ENCODE peak calls at places on chromosomes 11 and 22, in eight cellular contexts. I is K562, M is GM12878, S is endothelial cell of umbilical vein, C is GM23338, R is HepG2, U is HCT116, O is H1. J is an unnamed sample.

GRCh38 chr11:44658451-44658850 is 68.3 kb upstream of the TSPAN18 start:
- DNase-seq in O (no peak), S (peak), C (peak), U (no peak), I (peak), M (no peak), R (no peak), J (no peak)

GRCh38 chr22:20079745-20080444 is at the start of gene DGCR8:
- DNase-seq in O (peak), U (peak), R (peak), C (peak), M (peak), S (peak), I (peak), J (peak)

GRCh38 chr11:61150656-61151544 is 10.3 kb downstream of the VPS37C start:
- DNase-seq in S (no peak), U (no peak), I (no peak), O (no peak), C (peak), M (no peak), R (no peak), J (no peak)

GRCh38 chr22:27238935-27239510 is 562.5 kb downstream of the MN1 start:
- DNase-seq in C (no peak), U (no peak), R (no peak), M (no peak), O (no peak), I (peak), S (peak), J (no peak)

GRCh38 chr11:113189909-113190667 is 124.3 kb upstream of the TTC12 start:
- DNase-seq in U (no peak), O (no peak), R (no peak), S (no peak), C (no peak), M (no peak), I (peak), J (no peak)

GRCh38 chr11:27592111-27592780 is 85.7 kb upstream of the LIN7C start:
- DNase-seq in M (no peak), S (no peak), R (no peak), C (no peak), O (no peak), I (no peak), U (no peak), J (no peak)

GRCh38 chr22:42091446-42091764 is 833 bp upstream of the NDUFA6 start:
- DNase-seq in O (no peak), I (no peak), S (no peak), C (no peak), R (no peak), M (no peak), U (no peak), J (no peak)

GRCh38 chr11:44246726-44247125 is 63.2 kb downstream of the ALX4 start:
- DNase-seq in R (no peak), U (no peak), S (no peak), O (no peak), C (no peak), M (no peak), I (no peak), J (no peak)

GRCh38 chr11:66112041-66112491 is 42.0 kb downstream of the PACS1 start:
- DNase-seq in M (no peak), R (no peak), O (no peak), S (no peak), U (no peak), C (peak), I (no peak), J (no peak)

GRCh38 chr11:122690801-122691649 is 35.5 kb downstream of the UBASH3B start:
- DNase-seq in M (no peak), U (no peak), C (peak), R (no peak), S (peak), I (no peak), O (no peak), J (no peak)

GRCh38 chr22:43955040-43955882 is at the start of gene SAMM50:
- DNase-seq in S (peak), I (peak), M (peak), R (peak), U (peak), C (peak), O (peak), J (peak)

GRCh38 chr11:68313574-68314202 is 1.3 kb downstream of the LRP5 start:
- DNase-seq in C (peak), O (no peak), I (peak), M (no peak), U (no peak), R (peak), S (peak), J (no peak)

GRCh38 chr11:70131606-70132190 is 53.6 kb downstream of the ANO1 start:
- DNase-seq in M (no peak), I (no peak), S (no peak), R (no peak), O (no peak), C (no peak), U (no peak), J (no peak)

GRCh38 chr22:23270212-23270733 is 90.0 kb downstream of the BCR start:
- DNase-seq in C (peak), M (no peak), R (no peak), U (no peak), I (peak), S (no peak), O (no peak), J (no peak)

GRCh38 chr11:14687943-14688627 is 44.5 kb downstream of the PDE3B start:
- DNase-seq in C (no peak), O (no peak), S (no peak), I (no peak), M (no peak), R (peak), U (no peak), J (no peak)

GRCh38 chr22:31490496-31490925 is 869 bp upstream of the EIF4ENIF1 start:
- DNase-seq in S (peak), U (peak), O (peak), I (peak), C (peak), R (peak), M (peak), J (no peak)

GRCh38 chr11:120337133-120337895 is 1.1 kb downstream of the ARHGEF12 start:
- DNase-seq in I (no peak), M (no peak), S (peak), C (peak), O (no peak), R (peak), U (no peak), J (no peak)

GRCh38 chr22:31556627-31557203 is 60.4 kb downstream of the SFI1 start:
- DNase-seq in U (peak), S (peak), O (no peak), M (no peak), C (peak), I (peak), R (peak), J (no peak)

GRCh38 chr11:68677432-68677831 is 6.9 kb upstream of the GAL start:
- DNase-seq in S (peak), I (peak), O (no peak), R (peak), C (peak), M (no peak), U (peak), J (no peak)

GRCh38 chr22:38413085-38414008 is 41.7 kb downstream of the KCNJ4 start:
- DNase-seq in O (peak), S (no peak), U (no peak), R (no peak), M (no peak), C (no peak), I (no peak), J (no peak)

GRCh38 chr11:88569342-88569741 is 231.8 kb upstream of the CTSC start:
- DNase-seq in C (no peak), M (no peak), O (no peak), I (no peak), S (peak), U (no peak), R (no peak), J (no peak)

GRCh38 chr22:30445438-30445936 is 19.9 kb downstream of the MTFP1 start:
- DNase-seq in C (no peak), R (peak), O (no peak), U (no peak), S (no peak), M (no peak), I (no peak), J (no peak)

GRCh38 chr11:68214173-68215086 is 1.3 kb upstream of the KMT5B start:
- DNase-seq in R (no peak), I (no peak), C (peak), M (no peak), S (peak), U (no peak), O (peak), J (no peak)

GRCh38 chr11:61699737-61700160 is 19.6 kb downstream of the DAGLA start:
- DNase-seq in M (no peak), S (no peak), R (no peak), U (no peak), I (no peak), O (no peak), C (no peak), J (no peak)

GRCh38 chr11:14369598-14369997 is 10.6 kb upstream of the RRAS2 start:
- DNase-seq in R (no peak), I (no peak), M (no peak), O (peak), S (no peak), U (no peak), C (no peak), J (no peak)

GRCh38 chr11:48002565-48002964 is 22.2 kb downstream of the PTPRJ start:
- DNase-seq in U (no peak), C (no peak), R (no peak), I (no peak), M (no peak), O (no peak), S (no peak), J (no peak)

GRCh38 chr22:37241351-37242142 is 2.5 kb downstream of the RAC2 start:
- DNase-seq in M (no peak), O (no peak), C (no peak), I (no peak), S (no peak), U (no peak), R (no peak), J (no peak)

GRCh38 chr11:5367461-5368074 is 16.0 kb upstream of the OR51M1 start:
- DNase-seq in C (no peak), O (no peak), U (no peak), M (no peak), I (no peak), R (no peak), S (peak), J (no peak)

DNA sequence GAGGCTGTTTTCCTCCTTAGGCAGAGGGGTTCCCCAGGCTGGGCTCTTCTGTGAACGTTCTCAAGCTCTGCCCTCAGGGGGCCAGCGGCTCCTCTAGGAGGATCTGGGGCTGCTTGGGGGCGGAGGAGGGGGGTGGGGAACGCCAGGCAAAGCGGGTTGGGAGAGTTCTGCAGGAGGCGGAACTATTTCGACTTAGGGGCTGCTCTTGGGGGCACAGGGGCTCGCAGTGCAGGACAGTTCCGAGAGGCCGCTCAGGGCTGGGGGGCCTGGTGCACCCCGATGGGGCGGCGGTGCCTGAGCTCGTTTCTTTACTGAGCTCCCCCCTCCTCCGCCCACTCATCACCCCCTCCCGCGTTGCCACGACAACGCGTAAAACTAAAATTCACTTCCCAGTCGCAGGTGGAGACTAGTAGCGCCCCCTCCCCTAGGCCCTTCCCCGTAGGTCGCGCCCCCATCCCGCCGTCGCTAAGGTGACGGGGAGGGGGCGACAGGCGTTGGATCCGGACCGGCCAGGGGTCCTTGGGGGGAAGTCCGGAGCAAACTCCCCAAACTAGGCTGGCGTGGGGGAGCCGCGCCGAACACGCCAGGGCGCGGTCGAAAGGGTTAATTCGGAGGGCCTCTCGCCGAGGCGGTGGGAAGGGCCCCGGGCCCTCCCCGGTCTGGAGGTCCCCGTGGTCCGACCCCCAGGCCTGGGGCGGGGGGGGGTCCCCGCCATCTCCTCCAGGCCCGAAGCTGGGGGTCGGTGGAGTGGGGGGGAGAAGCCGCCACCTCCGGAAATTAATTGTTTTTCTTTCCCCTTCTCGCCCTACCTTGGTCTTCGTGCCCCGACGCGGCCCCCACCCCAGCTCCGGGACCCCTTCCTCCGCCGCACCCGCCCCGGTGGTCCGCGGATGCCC is 856 bp downstream of the SHANK3 start:
- DNase-seq in I (peak), O (peak), M (no peak), S (peak), R (no peak), U (no peak), C (peak), J (no peak)
- H3K4me3 ChIP-seq in I (no peak), O (peak), M (no peak), S (peak), R (no peak), U (peak), C (peak), J (peak)

GRCh38 chr22:21626735-21627469 is 2.9 kb downstream of the YDJC start:
- DNase-seq in R (no peak), I (no peak), S (no peak), C (no peak), M (no peak), U (no peak), O (no peak), J (no peak)
- TF ChIP-seq POLR2AphosphoS5 in R (no peak), I (no peak), S (no peak), C (no peak), M (no peak), U (peak), O (no peak), J (no peak)

GRCh38 chr22:17370036-17370765 is 941 bp downstream of the CECR2 start:
- DNase-seq in S (no peak), I (no peak), U (no peak), C (peak), M (no peak), O (peak), R (no peak), J (no peak)
- TF ChIP-seq EZH2 in S (peak), I (no peak), U (no peak), C (no peak), M (no peak), O (no peak), R (no peak), J (no peak)

GRCh38 chr11:34977039-34977906 is 60.9 kb downstream of the PDHX start:
- DNase-seq in R (no peak), U (peak), C (no peak), M (no peak), O (no peak), I (no peak), S (peak), J (no peak)
- H3K4me3 ChIP-seq in R (no peak), U (no peak), C (no peak), M (no peak), O (no peak), I (no peak), S (peak), J (no peak)

DNA sequence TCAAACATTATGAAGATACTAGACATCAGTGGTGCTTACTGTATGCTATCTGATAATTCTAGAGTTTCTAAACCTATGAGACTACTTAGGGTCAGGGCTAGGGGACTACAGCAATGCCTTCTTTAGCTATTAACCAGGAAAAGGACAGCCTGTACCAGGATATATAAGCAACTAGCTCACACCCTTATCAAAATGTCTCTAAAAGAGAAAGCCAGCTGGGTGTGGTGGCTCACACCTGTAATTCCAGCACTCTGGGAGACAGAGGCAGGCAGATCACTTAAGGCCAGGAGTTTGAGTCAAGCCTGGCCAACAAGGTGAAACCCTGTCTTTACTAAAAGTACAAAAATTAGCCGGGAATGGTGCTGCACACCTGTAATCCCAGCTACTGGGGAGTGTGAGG is 55.8 kb downstream of the RAB6A start:
- DNase-seq in U (no peak), I (no peak), M (no peak), S (no peak), R (no peak), O (no peak), C (no peak), J (no peak)
- TF ChIP-seq POLR2AphosphoS5 in U (no peak), I (no peak), M (no peak), S (no peak), R (no peak), O (no peak), C (no peak), J (no peak)

J was measured in SK-N-MC.